ENCODE peak calls at places on chromosomes 6 and 20, in five cellular contexts. S is CD8-positive, alpha-beta T cell; U is RWPE2; W is naive thymus-derived CD4-positive, alpha-beta T cell; A is tibial nerve. R is an unnamed sample. For H3K4me1, the result is how much of the 10 kb centered on the place peaks cover.

GRCh38 chr6:43254846-43255245 is 11.6 kb downstream of the TTBK1 start:
- DNase-seq in A (no peak), W (no peak), U (no peak), S (no peak), R (no peak)

GRCh38 chr6:150685860-150686259 is 86.2 kb downstream of the PLEKHG1 start:
- DNase-seq in A (no peak), S (peak), U (no peak), W (no peak), R (peak)

GRCh38 chr6:134458857-134459657 is 141.1 kb upstream of the SGK1 start:
- DNase-seq in U (no peak), A (no peak), S (no peak), W (no peak), R (no peak)

GRCh38 chr6:106446287-106446885 is 85.9 kb downstream of the CRYBG1 start:
- DNase-seq in W (no peak), A (no peak), U (no peak), S (no peak), R (no peak)

GRCh38 chr6:90351696-90352095 is 55.1 kb upstream of the BACH2 start:
- DNase-seq in U (no peak), S (no peak), W (no peak), A (no peak), R (no peak)

GRCh38 chr6:125307150-125307838 is 5.5 kb upstream of the HDDC2 start:
- DNase-seq in W (no peak), A (no peak), U (no peak), S (no peak), R (no peak)

GRCh38 chr6:169617562-169617961 is 84.3 kb downstream of the WDR27 start:
- DNase-seq in W (no peak), U (no peak), A (no peak), S (no peak), R (no peak)

GRCh38 chr6:57294829-57295228 is 22.6 kb upstream of the PRIM2 start:
- DNase-seq in U (no peak), A (peak), S (no peak), W (no peak), R (no peak)

GRCh38 chr20:54219751-54220426 is 12.0 kb downstream of the PFDN4 start:
- DNase-seq in S (no peak), U (no peak), A (no peak), W (no peak), R (no peak)

GRCh38 chr6:135935951-135936601 is 84.6 kb downstream of the PDE7B start:
- DNase-seq in W (no peak), A (no peak), U (no peak), S (no peak), R (no peak)

GRCh38 chr20:38426006-38426405 is 9.1 kb downstream of the SNHG17 start:
- DNase-seq in S (no peak), W (no peak), U (no peak), A (no peak), R (no peak)

GRCh38 chr6:17938885-17939284 is 48.5 kb downstream of the KIF13A start:
- DNase-seq in S (no peak), W (no peak), A (no peak), U (no peak), R (no peak)

GRCh38 chr20:1815502-1816085 is 79.6 kb upstream of the SIRPA start:
- DNase-seq in S (no peak), A (no peak), W (no peak), U (no peak), R (no peak)

GRCh38 chr6:31792741-31793140 is 2.8 kb downstream of the VARS1 start:
- DNase-seq in U (no peak), W (no peak), A (no peak), S (no peak), R (no peak)

GRCh38 chr6:47319867-47320266 is 10.2 kb upstream of the TNFRSF21 start:
- DNase-seq in S (no peak), W (no peak), U (no peak), A (no peak), R (no peak)

GRCh38 chr20:25848222-25848621 is 151.6 kb upstream of the ZNF337 start:
- DNase-seq in A (no peak), U (peak), W (no peak), S (no peak), R (no peak)

GRCh38 chr20:63750807-63751470 is 11.4 kb downstream of the SLC2A4RG start:
- DNase-seq in W (no peak), U (peak), A (no peak), S (peak), R (peak)

GRCh38 chr6:72835749-72836148 is 213.9 kb downstream of the KCNQ5 start:
- DNase-seq in U (no peak), S (no peak), W (no peak), A (no peak), R (no peak)

GRCh38 chr6:14478396-14479225 is 361.0 kb downstream of the CD83 start:
- DNase-seq in S (no peak), W (no peak), U (no peak), A (no peak), R (no peak)

GRCh38 chr6:35363293-35363750 is 21.0 kb downstream of the PPARD start:
- DNase-seq in S (no peak), W (no peak), U (no peak), A (no peak), R (no peak)

GRCh38 chr6:156848533-156848932 is 71.4 kb downstream of the ARID1B start:
- DNase-seq in W (no peak), A (no peak), U (no peak), S (no peak), R (no peak)

GRCh38 chr20:32050324-32050723 is 1.7 kb upstream of the HCK start:
- DNase-seq in S (no peak), W (no peak), A (no peak), U (no peak), R (no peak)

GRCh38 chr6:33431880-33432541 is 12.1 kb downstream of the SYNGAP1 start:
- DNase-seq in A (no peak), U (no peak), S (no peak), W (no peak), R (no peak)

GRCh38 chr6:159271257-159271656 is 102.1 kb downstream of the FNDC1 start:
- DNase-seq in A (no peak), U (no peak), S (no peak), W (no peak), R (no peak)

GRCh38 chr20:11207749-11208502 is 534.1 kb upstream of the JAG1 start:
- DNase-seq in W (no peak), A (no peak), S (no peak), U (peak), R (no peak)

GRCh38 chr6:110629153-110629552 is 152.7 kb upstream of the SLC22A16 start:
- DNase-seq in S (no peak), U (no peak), W (no peak), A (no peak), R (no peak)

GRCh38 chr6:13558718-13559117 is 15.7 kb upstream of the SIRT5 start:
- DNase-seq in U (no peak), A (no peak), W (no peak), S (no peak), R (no peak)

GRCh38 chr20:24697411-24697810 is 228.0 kb downstream of the SYNDIG1 start:
- DNase-seq in U (no peak), S (no peak), A (no peak), W (no peak), R (no peak)

GRCh38 chr6:167907837-167908681 is 81.3 kb downstream of the AFDN start:
- DNase-seq in A (no peak), U (no peak), W (no peak), S (no peak), R (no peak)

GRCh38 chr6:108707328-108707976 is 140.8 kb upstream of the ARMC2 start:
- DNase-seq in W (no peak), U (no peak), A (no peak), S (no peak), R (no peak)

GRCh38 chr20:3890999-3891929 is 2.1 kb downstream of the PANK2 start:
- DNase-seq in W (no peak), S (no peak), U (no peak), A (no peak), R (no peak)

GRCh38 chr6:33765368-33765767 is 18.7 kb upstream of the IP6K3 start:
- DNase-seq in A (no peak), W (no peak), S (no peak), U (no peak), R (no peak)

GRCh38 chr6:56849876-56850275 is 105.0 kb upstream of the BEND6 start:
- DNase-seq in W (no peak), S (no peak), A (no peak), U (no peak), R (no peak)

GRCh38 chr6:15048367-15048766 is 197.5 kb upstream of the JARID2 start:
- DNase-seq in S (no peak), A (no peak), W (no peak), U (no peak), R (no peak)

GRCh38 chr20:16661738-16662137 is 68.1 kb upstream of the SNRPB2 start:
- DNase-seq in A (no peak), W (no peak), U (no peak), S (no peak), R (no peak)

GRCh38 chr6:28867078-28867414 is 56.7 kb downstream of the TRIM27 start:
- DNase-seq in A (no peak), U (no peak), W (no peak), S (no peak), R (no peak)

GRCh38 chr6:50124572-50124971 is 74.8 kb upstream of the DEFB112 start:
- DNase-seq in S (no peak), U (no peak), A (no peak), W (no peak), R (no peak)

GRCh38 chr6:39930540-39930939 is 3.7 kb downstream of the MOCS1 start:
- DNase-seq in S (no peak), U (no peak), A (no peak), W (no peak), R (no peak)

GRCh38 chr20:41356951-41357350 is 9.7 kb downstream of the EMILIN3 start:
- DNase-seq in A (no peak), W (no peak), U (no peak), S (no peak), R (no peak)
- H3K4me1 ChIP-seq in A (under half), W (under half), U (under half), S (under half), R (under half)

DNA sequence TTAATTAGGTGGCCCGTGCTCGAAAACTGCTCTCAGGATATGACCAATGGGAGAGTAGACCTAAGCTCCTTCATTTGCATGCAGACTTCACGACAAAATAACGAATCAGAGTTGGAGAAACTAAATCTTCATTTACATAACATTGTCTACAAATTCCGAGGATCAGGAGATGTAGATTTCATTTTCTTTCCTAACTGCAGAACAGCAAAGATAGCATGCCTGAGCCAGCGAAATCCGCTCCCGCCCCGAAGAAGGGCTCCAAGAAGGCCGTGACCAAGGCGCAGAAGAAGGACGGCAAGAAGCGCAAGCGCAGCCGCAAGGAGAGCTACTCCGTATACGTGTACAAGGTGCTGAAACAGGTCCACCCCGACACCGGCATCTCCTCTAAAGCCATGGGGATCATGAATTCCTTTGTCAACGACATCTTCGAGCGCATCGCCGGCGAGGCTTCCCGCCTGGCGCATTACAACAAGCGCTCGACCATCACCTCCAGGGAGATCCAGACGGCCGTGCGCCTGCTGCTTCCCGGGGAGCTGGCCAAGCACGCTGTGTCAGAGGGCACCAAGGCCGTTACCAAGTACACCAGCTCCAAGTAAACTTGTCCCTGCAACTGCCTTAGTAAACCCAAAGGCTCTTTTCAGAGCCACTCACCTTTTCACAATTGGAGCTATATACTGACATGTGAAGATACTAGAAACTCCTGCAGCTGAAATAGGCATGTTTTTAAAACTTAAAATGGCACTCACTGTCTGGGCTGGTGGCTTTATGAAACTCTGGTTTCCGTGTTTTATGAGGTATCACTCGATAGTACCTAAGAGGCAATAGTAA is 96.6 kb downstream of the HFE start:
- DNase-seq in S (no peak), W (peak), U (peak), A (no peak), R (peak)
- H3K4me3 ChIP-seq in S (peak), W (peak), U (peak), A (peak), R (peak)

GRCh38 chr20:51457281-51457932 is 85.1 kb downstream of the NFATC2 start:
- DNase-seq in A (no peak), U (peak), W (no peak), S (no peak), R (no peak)
- H3K27ac ChIP-seq in A (peak), U (peak), W (no peak), S (no peak), R (no peak)

GRCh38 chr6:163670283-163670682 is 255.8 kb downstream of the QKI start:
- DNase-seq in S (no peak), U (no peak), A (no peak), W (no peak), R (no peak)

GRCh38 chr6:163665464-163665863 is 250.9 kb downstream of the QKI start:
- DNase-seq in W (no peak), S (no peak), A (no peak), U (no peak), R (no peak)

GRCh38 chr6:163671355-163671754 is 256.8 kb downstream of the QKI start:
- DNase-seq in A (no peak), U (no peak), W (no peak), S (no peak), R (no peak)

GRCh38 chr6:163667372-163668060 is 253.0 kb downstream of the QKI start:
- DNase-seq in A (no peak), W (no peak), U (no peak), S (no peak), R (no peak)

DNA sequence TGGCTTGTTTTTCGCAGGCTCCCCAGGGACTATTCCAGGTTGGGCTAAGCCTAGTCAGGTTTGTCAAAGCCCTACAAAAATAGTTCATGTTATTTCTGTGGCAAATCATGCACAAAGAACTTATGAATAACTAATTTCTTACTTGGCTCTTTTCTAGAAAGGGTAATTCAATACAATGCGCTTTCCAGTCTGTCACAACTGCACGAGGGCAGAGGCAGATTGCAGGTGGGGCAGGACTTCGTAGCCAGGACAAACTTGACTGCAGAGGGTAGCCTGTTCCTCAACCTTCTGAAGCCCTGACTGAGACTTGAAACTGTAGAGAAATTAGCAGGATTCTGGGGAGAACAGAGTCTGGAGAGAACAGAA is 253.5 kb downstream of the QKI start:
- DNase-seq in U (no peak), S (no peak), A (no peak), W (no peak), R (no peak)
- H3K4me1 ChIP-seq in U (under half), S (under half), A (under half), W (under half), R (under half)